ENCODE peak calls at places on chromosomes 12 and 14, in nine cellular contexts. One of them, this sample, is unnamed.

GRCh38 chr12:4867384-4867783 is 42.3 kb upstream of the KCNA1 start:
- DNase-seq in ascending aorta: no peak
- DNase-seq in OCI-LY7: no peak
- DNase-seq in PC-3: no peak
- DNase-seq in lower leg skin: no peak
- DNase-seq in transverse colon: no peak
- DNase-seq in upper lobe of left lung: no peak
- DNase-seq in coronary artery: no peak
- DNase-seq in CD8-positive, alpha-beta memory T cell: no peak
- DNase-seq in this sample: no peak

GRCh38 chr14:81402123-81402495 is 2.0 kb upstream of the STON2 start:
- DNase-seq in ascending aorta: no peak
- DNase-seq in OCI-LY7: no peak
- DNase-seq in PC-3: peak; percentile 62
- DNase-seq in lower leg skin: no peak
- DNase-seq in transverse colon: no peak
- DNase-seq in upper lobe of left lung: no peak
- DNase-seq in coronary artery: no peak
- DNase-seq in CD8-positive, alpha-beta memory T cell: no peak
- DNase-seq in this sample: no peak

GRCh38 chr12:110337912-110338710 is 57.1 kb downstream of the ATP2A2 start:
- DNase-seq in ascending aorta: peak; percentile 31
- DNase-seq in OCI-LY7: no peak
- DNase-seq in PC-3: peak; percentile 1
- DNase-seq in lower leg skin: no peak
- DNase-seq in transverse colon: no peak
- DNase-seq in upper lobe of left lung: no peak
- DNase-seq in coronary artery: no peak
- DNase-seq in CD8-positive, alpha-beta memory T cell: no peak
- DNase-seq in this sample: no peak

GRCh38 chr12:125503128-125503527 is 437.9 kb downstream of the AACS start:
- DNase-seq in ascending aorta: no peak
- DNase-seq in OCI-LY7: no peak
- DNase-seq in PC-3: no peak
- DNase-seq in lower leg skin: no peak
- DNase-seq in transverse colon: no peak
- DNase-seq in upper lobe of left lung: no peak
- DNase-seq in coronary artery: no peak
- DNase-seq in CD8-positive, alpha-beta memory T cell: no peak
- DNase-seq in this sample: no peak

GRCh38 chr14:67514203-67514607 is 18.9 kb upstream of the PLEKHH1 start:
- DNase-seq in ascending aorta: no peak
- DNase-seq in OCI-LY7: no peak
- DNase-seq in PC-3: no peak
- DNase-seq in lower leg skin: no peak
- DNase-seq in transverse colon: peak; percentile 28
- DNase-seq in upper lobe of left lung: no peak
- DNase-seq in coronary artery: no peak
- DNase-seq in CD8-positive, alpha-beta memory T cell: no peak
- DNase-seq in this sample: no peak

GRCh38 chr12:77724367-77724957 is 106.2 kb upstream of the NAV3 start:
- DNase-seq in ascending aorta: no peak
- DNase-seq in OCI-LY7: peak; percentile 72
- DNase-seq in PC-3: peak; percentile 60
- DNase-seq in lower leg skin: no peak
- DNase-seq in transverse colon: no peak
- DNase-seq in upper lobe of left lung: no peak
- DNase-seq in coronary artery: no peak
- DNase-seq in CD8-positive, alpha-beta memory T cell: no peak
- DNase-seq in this sample: no peak

GRCh38 chr14:51865953-51866747 is 5.7 kb downstream of the GNG2 start:
- DNase-seq in ascending aorta: no peak
- DNase-seq in OCI-LY7: no peak
- DNase-seq in PC-3: no peak
- DNase-seq in lower leg skin: no peak
- DNase-seq in transverse colon: no peak
- DNase-seq in upper lobe of left lung: no peak
- DNase-seq in coronary artery: no peak
- DNase-seq in CD8-positive, alpha-beta memory T cell: peak; percentile 32
- DNase-seq in this sample: no peak

GRCh38 chr12:27015730-27016076 is 1.5 kb upstream of the TM7SF3 start:
- DNase-seq in ascending aorta: no peak
- DNase-seq in OCI-LY7: peak; percentile 62
- DNase-seq in PC-3: peak; percentile 76
- DNase-seq in lower leg skin: no peak
- DNase-seq in transverse colon: no peak
- DNase-seq in upper lobe of left lung: no peak
- DNase-seq in coronary artery: no peak
- DNase-seq in CD8-positive, alpha-beta memory T cell: no peak
- DNase-seq in this sample: no peak

GRCh38 chr12:115835445-115835844 is 442.0 kb downstream of the MED13L start:
- DNase-seq in ascending aorta: no peak
- DNase-seq in OCI-LY7: no peak
- DNase-seq in PC-3: no peak
- DNase-seq in lower leg skin: no peak
- DNase-seq in transverse colon: no peak
- DNase-seq in upper lobe of left lung: no peak
- DNase-seq in coronary artery: no peak
- DNase-seq in CD8-positive, alpha-beta memory T cell: no peak
- DNase-seq in this sample: no peak

DNA sequence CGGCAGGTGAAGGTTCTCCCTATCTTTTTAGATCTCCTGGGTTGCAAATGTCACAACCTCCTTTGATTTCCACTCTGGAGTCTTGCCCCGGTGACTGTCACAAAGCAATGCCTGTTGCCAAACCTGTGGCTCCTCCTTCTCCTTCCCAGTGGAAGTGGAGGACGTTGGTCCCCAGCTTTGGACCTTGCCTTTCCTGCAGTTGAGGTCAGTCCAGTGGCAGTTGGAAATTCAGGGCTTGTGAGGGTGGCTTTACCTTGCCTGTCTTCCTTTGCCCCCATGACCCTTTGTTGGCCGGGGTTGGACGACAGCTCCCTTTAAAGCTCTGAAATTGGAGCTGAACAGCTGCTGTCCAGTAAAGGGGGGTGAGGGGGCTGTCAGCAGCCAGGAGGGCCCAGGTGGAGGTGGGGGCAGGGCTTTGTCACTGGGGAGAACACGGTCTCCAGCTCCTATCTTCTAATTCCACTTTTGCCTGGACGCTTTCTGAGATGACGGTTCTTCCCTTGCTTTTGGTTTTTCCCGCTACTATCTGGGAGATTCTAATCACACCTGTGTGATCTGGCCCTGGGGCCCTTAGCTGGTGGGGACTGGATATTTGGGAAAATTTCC is 4.1 kb downstream of the TEAD4 start:
- DNase-seq in ascending aorta: no peak
- DNase-seq in OCI-LY7: no peak
- DNase-seq in PC-3: no peak
- DNase-seq in lower leg skin: no peak
- DNase-seq in transverse colon: no peak
- DNase-seq in upper lobe of left lung: no peak
- DNase-seq in coronary artery: no peak
- DNase-seq in CD8-positive, alpha-beta memory T cell: no peak
- DNase-seq in this sample: no peak
- H3K4me3 ChIP-seq in ascending aorta: no peak overlapping the region
- H3K4me3 ChIP-seq in OCI-LY7: no peak overlapping the region
- H3K4me3 ChIP-seq in PC-3: no peak overlapping the region
- H3K4me3 ChIP-seq in lower leg skin: no peak overlapping the region
- H3K4me3 ChIP-seq in transverse colon: no peak overlapping the region
- H3K4me3 ChIP-seq in upper lobe of left lung: no peak overlapping the region
- H3K4me3 ChIP-seq in coronary artery: no peak overlapping the region
- H3K4me3 ChIP-seq in CD8-positive, alpha-beta memory T cell: no peak overlapping the region
- H3K4me3 ChIP-seq in this sample: no peak overlapping the region

GRCh38 chr12:119334459-119335170 is at the start of gene CCDC60:
- DNase-seq in ascending aorta: no peak
- DNase-seq in OCI-LY7: no peak
- DNase-seq in PC-3: no peak
- DNase-seq in lower leg skin: no peak
- DNase-seq in transverse colon: peak; percentile 52
- DNase-seq in upper lobe of left lung: no peak
- DNase-seq in coronary artery: no peak
- DNase-seq in CD8-positive, alpha-beta memory T cell: no peak
- DNase-seq in this sample: no peak
- H3K4me3 ChIP-seq in ascending aorta: no peak within 1 kb of the TSS
- H3K4me3 ChIP-seq in OCI-LY7: no peak within 1 kb of the TSS
- H3K4me3 ChIP-seq in PC-3: no peak within 1 kb of the TSS
- H3K4me3 ChIP-seq in lower leg skin: no peak within 1 kb of the TSS
- H3K4me3 ChIP-seq in transverse colon: no peak within 1 kb of the TSS
- H3K4me3 ChIP-seq in upper lobe of left lung: no peak within 1 kb of the TSS
- H3K4me3 ChIP-seq in coronary artery: no peak within 1 kb of the TSS
- H3K4me3 ChIP-seq in CD8-positive, alpha-beta memory T cell: no peak within 1 kb of the TSS
- H3K4me3 ChIP-seq in this sample: no peak within 1 kb of the TSS

GRCh38 chr12:80780746-80781145 is 64.0 kb downstream of the MYF5 start:
- DNase-seq in ascending aorta: no peak
- DNase-seq in OCI-LY7: no peak
- DNase-seq in PC-3: no peak
- DNase-seq in lower leg skin: no peak
- DNase-seq in transverse colon: no peak
- DNase-seq in upper lobe of left lung: no peak
- DNase-seq in coronary artery: no peak
- DNase-seq in CD8-positive, alpha-beta memory T cell: no peak
- DNase-seq in this sample: no peak

GRCh38 chr12:80781313-80781712 is 64.6 kb downstream of the MYF5 start:
- DNase-seq in ascending aorta: no peak
- DNase-seq in OCI-LY7: no peak
- DNase-seq in PC-3: no peak
- DNase-seq in lower leg skin: no peak
- DNase-seq in transverse colon: no peak
- DNase-seq in upper lobe of left lung: no peak
- DNase-seq in coronary artery: no peak
- DNase-seq in CD8-positive, alpha-beta memory T cell: no peak
- DNase-seq in this sample: no peak

GRCh38 chr12:80777587-80777986 is 60.9 kb downstream of the MYF5 start:
- DNase-seq in ascending aorta: no peak
- DNase-seq in OCI-LY7: no peak
- DNase-seq in PC-3: no peak
- DNase-seq in lower leg skin: no peak
- DNase-seq in transverse colon: no peak
- DNase-seq in upper lobe of left lung: no peak
- DNase-seq in coronary artery: no peak
- DNase-seq in CD8-positive, alpha-beta memory T cell: no peak
- DNase-seq in this sample: no peak

GRCh38 chr12:80778005-80778541 is 61.4 kb downstream of the MYF5 start:
- DNase-seq in ascending aorta: peak; percentile 79
- DNase-seq in OCI-LY7: no peak
- DNase-seq in PC-3: peak; percentile 52
- DNase-seq in lower leg skin: peak; percentile 71
- DNase-seq in transverse colon: peak; percentile 39
- DNase-seq in upper lobe of left lung: peak; percentile 49
- DNase-seq in coronary artery: no peak
- DNase-seq in CD8-positive, alpha-beta memory T cell: no peak
- DNase-seq in this sample: peak; percentile 74

GRCh38 chr12:80776706-80777105 is 60.0 kb downstream of the MYF5 start:
- DNase-seq in ascending aorta: no peak
- DNase-seq in OCI-LY7: no peak
- DNase-seq in PC-3: no peak
- DNase-seq in lower leg skin: no peak
- DNase-seq in transverse colon: no peak
- DNase-seq in upper lobe of left lung: no peak
- DNase-seq in coronary artery: no peak
- DNase-seq in CD8-positive, alpha-beta memory T cell: no peak
- DNase-seq in this sample: no peak
- H3K4me3 ChIP-seq in ascending aorta: no peak overlapping the region
- H3K4me3 ChIP-seq in OCI-LY7: no peak overlapping the region
- H3K4me3 ChIP-seq in PC-3: no peak overlapping the region
- H3K4me3 ChIP-seq in lower leg skin: no peak overlapping the region
- H3K4me3 ChIP-seq in transverse colon: no peak overlapping the region
- H3K4me3 ChIP-seq in upper lobe of left lung: no peak overlapping the region
- H3K4me3 ChIP-seq in coronary artery: no peak overlapping the region
- H3K4me3 ChIP-seq in CD8-positive, alpha-beta memory T cell: no peak overlapping the region
- H3K4me3 ChIP-seq in this sample: no peak overlapping the region

GRCh38 chr14:37610945-37611523 is 15.6 kb downstream of the TTC6 start:
- DNase-seq in ascending aorta: no peak
- DNase-seq in OCI-LY7: no peak
- DNase-seq in PC-3: no peak
- DNase-seq in lower leg skin: no peak
- DNase-seq in transverse colon: no peak
- DNase-seq in upper lobe of left lung: no peak
- DNase-seq in coronary artery: no peak
- DNase-seq in CD8-positive, alpha-beta memory T cell: no peak
- DNase-seq in this sample: no peak
- H3K4me3 ChIP-seq in ascending aorta: no peak overlapping the region
- H3K4me3 ChIP-seq in OCI-LY7: no peak overlapping the region
- H3K4me3 ChIP-seq in PC-3: no peak overlapping the region
- H3K4me3 ChIP-seq in lower leg skin: no peak overlapping the region
- H3K4me3 ChIP-seq in transverse colon: no peak overlapping the region
- H3K4me3 ChIP-seq in upper lobe of left lung: no peak overlapping the region
- H3K4me3 ChIP-seq in coronary artery: no peak overlapping the region
- H3K4me3 ChIP-seq in CD8-positive, alpha-beta memory T cell: no peak overlapping the region
- H3K4me3 ChIP-seq in this sample: no peak overlapping the region

DNA sequence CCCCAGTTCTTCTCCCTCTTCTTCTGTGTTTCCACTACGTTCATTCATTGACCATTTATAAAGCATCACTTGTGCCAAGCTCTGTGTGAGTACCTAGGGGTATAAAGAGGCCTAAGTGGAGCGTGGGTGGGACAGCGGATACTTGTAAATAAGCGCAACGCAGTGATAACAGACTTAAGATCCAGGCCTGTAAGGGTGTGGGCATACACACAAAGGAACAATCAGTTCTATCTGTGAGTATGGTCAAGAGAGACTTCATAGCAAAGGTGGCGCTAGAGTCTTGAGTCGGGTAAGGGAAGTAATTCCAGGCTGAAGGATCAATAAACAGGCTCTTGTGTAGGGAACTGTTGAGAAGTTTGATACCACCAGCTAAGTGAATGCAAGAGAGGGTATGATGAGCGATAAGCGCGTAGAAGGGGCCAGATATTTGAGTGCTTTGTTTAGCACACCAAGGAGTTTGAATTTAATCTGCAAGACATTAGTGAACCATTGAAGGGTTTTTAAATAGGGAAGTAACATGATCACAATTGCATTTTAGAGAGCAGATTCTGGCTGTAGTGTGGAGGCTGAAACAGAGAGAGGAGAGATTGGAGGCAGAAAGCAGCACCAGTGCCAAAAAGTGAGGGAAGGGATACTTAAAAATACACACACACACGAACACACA is 1.0 kb upstream of the GXYLT1 start:
- DNase-seq in ascending aorta: no peak
- DNase-seq in OCI-LY7: no peak
- DNase-seq in PC-3: peak; percentile 4
- DNase-seq in lower leg skin: no peak
- DNase-seq in transverse colon: peak; percentile 11
- DNase-seq in upper lobe of left lung: no peak
- DNase-seq in coronary artery: no peak
- DNase-seq in CD8-positive, alpha-beta memory T cell: no peak
- DNase-seq in this sample: no peak
- H3K4me3 ChIP-seq in ascending aorta: peak overlapping the region; percentile 87
- H3K4me3 ChIP-seq in OCI-LY7: peak overlapping the region; percentile 98
- H3K4me3 ChIP-seq in PC-3: peak overlapping the region; percentile 86
- H3K4me3 ChIP-seq in lower leg skin: no peak overlapping the region
- H3K4me3 ChIP-seq in transverse colon: no peak overlapping the region
- H3K4me3 ChIP-seq in upper lobe of left lung: no peak overlapping the region
- H3K4me3 ChIP-seq in coronary artery: peak overlapping the region; percentile 85
- H3K4me3 ChIP-seq in CD8-positive, alpha-beta memory T cell: peak overlapping the region; percentile 71
- H3K4me3 ChIP-seq in this sample: peak overlapping the region; percentile 68